ENCODE peak calls at places on chromosomes 13 and 19, in five cellular contexts. One of them, this sample, is unnamed. For H3K4me1, the result is how much of the 10 kb centered on the place peaks cover.

GRCh38 chr19:3982701-3983541 is 2.3 kb downstream of the EEF2 start:
- DNase-seq in CD8-positive, alpha-beta T cell: no peak
- DNase-seq in uterus: no peak
- DNase-seq in body of pancreas: peak
- DNase-seq in cardiac muscle cell: no peak
- DNase-seq in this sample: peak

GRCh38 chr13:59691501-59692066 is 472.1 kb downstream of the DIAPH3 start:
- DNase-seq in CD8-positive, alpha-beta T cell: no peak
- DNase-seq in uterus: no peak
- DNase-seq in body of pancreas: no peak
- DNase-seq in cardiac muscle cell: no peak
- DNase-seq in this sample: no peak

GRCh38 chr19:54415208-54415900 is at the start of gene TTYH1:
- DNase-seq in CD8-positive, alpha-beta T cell: peak
- DNase-seq in uterus: no peak
- DNase-seq in body of pancreas: no peak
- DNase-seq in cardiac muscle cell: no peak
- DNase-seq in this sample: peak

GRCh38 chr19:40609561-40610395 is 8.6 kb downstream of the LTBP4 start:
- DNase-seq in CD8-positive, alpha-beta T cell: peak
- DNase-seq in uterus: peak
- DNase-seq in body of pancreas: peak
- DNase-seq in cardiac muscle cell: peak
- DNase-seq in this sample: peak

GRCh38 chr13:57045816-57046691 is 94.7 kb upstream of the PRR20A start:
- DNase-seq in CD8-positive, alpha-beta T cell: no peak
- DNase-seq in uterus: no peak
- DNase-seq in body of pancreas: no peak
- DNase-seq in cardiac muscle cell: peak
- DNase-seq in this sample: no peak

GRCh38 chr13:67143544-67144115 is 86.5 kb downstream of the PCDH9 start:
- DNase-seq in CD8-positive, alpha-beta T cell: no peak
- DNase-seq in uterus: no peak
- DNase-seq in body of pancreas: no peak
- DNase-seq in cardiac muscle cell: no peak
- DNase-seq in this sample: no peak

GRCh38 chr19:17091758-17092333 is 16.3 kb downstream of the MYO9B start:
- DNase-seq in CD8-positive, alpha-beta T cell: no peak
- DNase-seq in uterus: no peak
- DNase-seq in body of pancreas: no peak
- DNase-seq in cardiac muscle cell: no peak
- DNase-seq in this sample: peak

GRCh38 chr19:7641288-7642276 is 4.7 kb downstream of the STXBP2 start:
- DNase-seq in CD8-positive, alpha-beta T cell: no peak
- DNase-seq in uterus: no peak
- DNase-seq in body of pancreas: no peak
- DNase-seq in cardiac muscle cell: no peak
- DNase-seq in this sample: no peak

GRCh38 chr13:83677985-83678384 is 204.3 kb downstream of the SLITRK1 start:
- DNase-seq in CD8-positive, alpha-beta T cell: no peak
- DNase-seq in uterus: no peak
- DNase-seq in body of pancreas: no peak
- DNase-seq in cardiac muscle cell: no peak
- DNase-seq in this sample: no peak

GRCh38 chr19:34173145-34173956 is 1.0 kb downstream of the LSM14A start:
- DNase-seq in CD8-positive, alpha-beta T cell: peak
- DNase-seq in uterus: peak
- DNase-seq in body of pancreas: peak
- DNase-seq in cardiac muscle cell: peak
- DNase-seq in this sample: peak

GRCh38 chr13:110642291-110642981 is 27.1 kb downstream of the NAXD start:
- DNase-seq in CD8-positive, alpha-beta T cell: no peak
- DNase-seq in uterus: no peak
- DNase-seq in body of pancreas: no peak
- DNase-seq in cardiac muscle cell: no peak
- DNase-seq in this sample: no peak

GRCh38 chr19:28793391-28794168 is 419.4 kb downstream of the UQCRFS1 start:
- DNase-seq in CD8-positive, alpha-beta T cell: no peak
- DNase-seq in uterus: no peak
- DNase-seq in body of pancreas: no peak
- DNase-seq in cardiac muscle cell: peak
- DNase-seq in this sample: no peak

GRCh38 chr19:51372649-51373504 is at the start of gene NKG7:
- DNase-seq in CD8-positive, alpha-beta T cell: peak
- DNase-seq in uterus: no peak
- DNase-seq in body of pancreas: no peak
- DNase-seq in cardiac muscle cell: no peak
- DNase-seq in this sample: peak

GRCh38 chr13:43054803-43055802 is 31.7 kb downstream of the DNAJC15 start:
- DNase-seq in CD8-positive, alpha-beta T cell: peak
- DNase-seq in uterus: peak
- DNase-seq in body of pancreas: no peak
- DNase-seq in cardiac muscle cell: peak
- DNase-seq in this sample: no peak

GRCh38 chr19:5048727-5049553 is 80.0 kb downstream of the KDM4B start:
- DNase-seq in CD8-positive, alpha-beta T cell: no peak
- DNase-seq in uterus: peak
- DNase-seq in body of pancreas: no peak
- DNase-seq in cardiac muscle cell: no peak
- DNase-seq in this sample: no peak

GRCh38 chr13:20353973-20354372 is 121.9 kb upstream of the GJB6 start:
- DNase-seq in CD8-positive, alpha-beta T cell: no peak
- DNase-seq in uterus: no peak
- DNase-seq in body of pancreas: no peak
- DNase-seq in cardiac muscle cell: no peak
- DNase-seq in this sample: no peak

GRCh38 chr19:55442372-55443044 is 592 bp downstream of the SHISA7 start:
- DNase-seq in CD8-positive, alpha-beta T cell: no peak
- DNase-seq in uterus: no peak
- DNase-seq in body of pancreas: no peak
- DNase-seq in cardiac muscle cell: no peak
- DNase-seq in this sample: peak

GRCh38 chr19:49447485-49448431 is 3.9 kb downstream of the PIH1D1 start:
- DNase-seq in CD8-positive, alpha-beta T cell: no peak
- DNase-seq in uterus: peak
- DNase-seq in body of pancreas: no peak
- DNase-seq in cardiac muscle cell: no peak
- DNase-seq in this sample: peak

GRCh38 chr13:80527400-80527799 is 186.5 kb upstream of the SPRY2 start:
- DNase-seq in CD8-positive, alpha-beta T cell: no peak
- DNase-seq in uterus: no peak
- DNase-seq in body of pancreas: no peak
- DNase-seq in cardiac muscle cell: no peak
- DNase-seq in this sample: peak

GRCh38 chr19:58056261-58056660 is 2.8 kb upstream of the ZNF135 start:
- DNase-seq in CD8-positive, alpha-beta T cell: no peak
- DNase-seq in uterus: no peak
- DNase-seq in body of pancreas: no peak
- DNase-seq in cardiac muscle cell: no peak
- DNase-seq in this sample: no peak

GRCh38 chr13:44111701-44112100 is 232.0 kb downstream of the LACC1 start:
- DNase-seq in CD8-positive, alpha-beta T cell: no peak
- DNase-seq in uterus: no peak
- DNase-seq in body of pancreas: no peak
- DNase-seq in cardiac muscle cell: no peak
- DNase-seq in this sample: no peak

GRCh38 chr19:1680976-1681375 is 28.6 kb upstream of the TCF3 start:
- DNase-seq in CD8-positive, alpha-beta T cell: no peak
- DNase-seq in uterus: no peak
- DNase-seq in body of pancreas: no peak
- DNase-seq in cardiac muscle cell: no peak
- DNase-seq in this sample: no peak

GRCh38 chr13:109672545-109672944 is 113.8 kb downstream of the IRS2 start:
- DNase-seq in CD8-positive, alpha-beta T cell: no peak
- DNase-seq in uterus: no peak
- DNase-seq in body of pancreas: no peak
- DNase-seq in cardiac muscle cell: no peak
- DNase-seq in this sample: no peak

GRCh38 chr19:55353803-55354697 is 469 bp downstream of the COX6B2 start:
- DNase-seq in CD8-positive, alpha-beta T cell: peak
- DNase-seq in uterus: peak
- DNase-seq in body of pancreas: peak
- DNase-seq in cardiac muscle cell: peak
- DNase-seq in this sample: peak

GRCh38 chr13:113902956-113903355 is 39.1 kb upstream of the GAS6 start:
- DNase-seq in CD8-positive, alpha-beta T cell: no peak
- DNase-seq in uterus: no peak
- DNase-seq in body of pancreas: peak
- DNase-seq in cardiac muscle cell: no peak
- DNase-seq in this sample: no peak

GRCh38 chr13:34931572-34931971 is 10.5 kb upstream of the NBEA start:
- DNase-seq in CD8-positive, alpha-beta T cell: no peak
- DNase-seq in uterus: no peak
- DNase-seq in body of pancreas: no peak
- DNase-seq in cardiac muscle cell: no peak
- DNase-seq in this sample: no peak

GRCh38 chr19:35429698-35430097 is 18.4 kb upstream of the FFAR2 start:
- DNase-seq in CD8-positive, alpha-beta T cell: no peak
- DNase-seq in uterus: no peak
- DNase-seq in body of pancreas: no peak
- DNase-seq in cardiac muscle cell: no peak
- DNase-seq in this sample: peak
- H3K4me1 ChIP-seq in CD8-positive, alpha-beta T cell: under half
- H3K4me1 ChIP-seq in uterus: under half
- H3K4me1 ChIP-seq in body of pancreas: under half
- H3K4me1 ChIP-seq in cardiac muscle cell: under half
- H3K4me1 ChIP-seq in this sample: under half

GRCh38 chr19:661427-662196 is 1.4 kb downstream of the RNF126 start:
- DNase-seq in CD8-positive, alpha-beta T cell: peak
- DNase-seq in uterus: no peak
- DNase-seq in body of pancreas: no peak
- DNase-seq in cardiac muscle cell: peak
- DNase-seq in this sample: peak

GRCh38 chr19:660793-661426 is 2.1 kb downstream of the RNF126 start:
- DNase-seq in CD8-positive, alpha-beta T cell: no peak
- DNase-seq in uterus: no peak
- DNase-seq in body of pancreas: no peak
- DNase-seq in cardiac muscle cell: no peak
- DNase-seq in this sample: no peak

GRCh38 chr19:663682-664117 is 686 bp upstream of the RNF126 start:
- DNase-seq in CD8-positive, alpha-beta T cell: no peak
- DNase-seq in uterus: no peak
- DNase-seq in body of pancreas: no peak
- DNase-seq in cardiac muscle cell: no peak
- DNase-seq in this sample: no peak

GRCh38 chr19:662962-663681 is at the start of gene RNF126:
- DNase-seq in CD8-positive, alpha-beta T cell: peak
- DNase-seq in uterus: peak
- DNase-seq in body of pancreas: peak
- DNase-seq in cardiac muscle cell: peak
- DNase-seq in this sample: peak

GRCh38 chr19:662207-662961 is 630 bp downstream of the RNF126 start:
- DNase-seq in CD8-positive, alpha-beta T cell: peak
- DNase-seq in uterus: no peak
- DNase-seq in body of pancreas: peak
- DNase-seq in cardiac muscle cell: peak
- DNase-seq in this sample: peak
- H3K4me1 ChIP-seq in CD8-positive, alpha-beta T cell: half or more
- H3K4me1 ChIP-seq in uterus: under half
- H3K4me1 ChIP-seq in body of pancreas: half or more
- H3K4me1 ChIP-seq in cardiac muscle cell: under half
- H3K4me1 ChIP-seq in this sample: half or more

GRCh38 chr13:95180513-95181245 is 120.6 kb downstream of the ABCC4 start:
- DNase-seq in CD8-positive, alpha-beta T cell: no peak
- DNase-seq in uterus: no peak
- DNase-seq in body of pancreas: no peak
- DNase-seq in cardiac muscle cell: peak
- DNase-seq in this sample: no peak

GRCh38 chr13:95185311-95185710 is 115.9 kb downstream of the ABCC4 start:
- DNase-seq in CD8-positive, alpha-beta T cell: no peak
- DNase-seq in uterus: no peak
- DNase-seq in body of pancreas: no peak
- DNase-seq in cardiac muscle cell: no peak
- DNase-seq in this sample: no peak

GRCh38 chr13:95184317-95184716 is 116.9 kb downstream of the ABCC4 start:
- DNase-seq in CD8-positive, alpha-beta T cell: no peak
- DNase-seq in uterus: no peak
- DNase-seq in body of pancreas: no peak
- DNase-seq in cardiac muscle cell: no peak
- DNase-seq in this sample: no peak

GRCh38 chr13:95181586-95181985 is 119.7 kb downstream of the ABCC4 start:
- DNase-seq in CD8-positive, alpha-beta T cell: no peak
- DNase-seq in uterus: no peak
- DNase-seq in body of pancreas: no peak
- DNase-seq in cardiac muscle cell: no peak
- DNase-seq in this sample: no peak

DNA sequence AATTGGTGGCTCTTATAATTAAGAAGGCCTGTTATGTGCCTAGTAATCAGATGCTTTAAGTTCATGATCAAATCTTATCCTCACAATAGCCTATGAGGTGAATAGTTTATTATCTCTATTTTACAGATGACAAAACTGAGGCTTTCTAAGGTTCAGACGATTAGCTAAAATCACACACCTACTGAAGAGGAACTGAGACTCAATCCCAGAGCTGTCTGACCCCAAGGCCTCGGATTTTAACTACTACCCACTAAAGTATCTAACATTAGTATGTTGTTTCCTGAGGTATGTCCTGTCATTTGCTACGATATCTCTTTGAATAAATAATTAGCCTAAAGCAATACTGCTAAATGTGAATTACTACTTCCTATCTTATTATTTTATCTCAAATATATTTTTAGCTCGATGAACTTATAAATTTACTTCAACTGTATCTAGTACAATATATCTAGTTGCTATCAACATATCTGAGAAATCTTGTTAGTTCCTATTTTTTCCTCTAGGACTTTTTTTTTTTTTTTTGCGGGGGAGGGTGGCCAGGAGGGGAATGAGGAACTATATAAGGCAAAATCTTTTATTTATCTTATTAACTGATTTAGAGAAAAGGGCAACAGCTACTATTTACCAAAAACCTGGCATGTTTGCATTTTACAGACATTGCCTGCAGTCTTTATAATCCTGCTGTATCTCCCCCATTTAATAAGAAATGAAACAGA is 118.5 kb downstream of the ABCC4 start:
- DNase-seq in CD8-positive, alpha-beta T cell: no peak
- DNase-seq in uterus: no peak
- DNase-seq in body of pancreas: no peak
- DNase-seq in cardiac muscle cell: no peak
- DNase-seq in this sample: no peak
- H3K4me1 ChIP-seq in CD8-positive, alpha-beta T cell: under half
- H3K4me1 ChIP-seq in uterus: under half
- H3K4me1 ChIP-seq in body of pancreas: under half
- H3K4me1 ChIP-seq in cardiac muscle cell: under half
- H3K4me1 ChIP-seq in this sample: under half

DNA sequence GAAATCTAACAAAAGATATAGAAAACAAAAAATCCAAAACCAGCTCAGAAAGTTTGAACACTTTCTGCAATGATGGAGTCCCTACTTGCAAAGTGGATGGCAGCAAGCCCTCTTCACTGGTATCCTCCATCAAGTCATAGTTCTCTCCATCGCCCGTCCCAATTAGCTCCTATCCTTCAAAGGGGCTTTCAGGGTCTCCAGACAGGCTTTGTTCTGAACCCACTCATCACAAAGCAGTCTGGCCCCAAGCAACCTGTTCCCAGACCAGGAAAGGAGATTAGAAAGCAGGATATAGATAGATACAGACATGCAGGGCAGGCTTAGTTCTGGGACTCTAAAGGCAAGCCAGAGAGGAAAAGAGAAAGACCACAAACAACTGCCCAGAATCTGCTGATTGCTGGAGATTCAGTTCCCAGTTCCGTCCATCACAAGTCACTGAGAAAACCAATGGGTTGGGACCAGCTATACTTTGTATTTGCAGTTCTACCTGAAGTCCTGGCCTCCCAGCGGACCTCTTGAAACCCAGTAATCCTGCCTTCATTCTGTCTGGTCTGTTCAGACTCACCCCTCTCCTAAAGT is 47.2 kb upstream of the EPHX3 start:
- DNase-seq in CD8-positive, alpha-beta T cell: no peak
- DNase-seq in uterus: no peak
- DNase-seq in body of pancreas: no peak
- DNase-seq in cardiac muscle cell: no peak
- DNase-seq in this sample: no peak
- H3K4me1 ChIP-seq in CD8-positive, alpha-beta T cell: half or more
- H3K4me1 ChIP-seq in uterus: under half
- H3K4me1 ChIP-seq in body of pancreas: half or more
- H3K4me1 ChIP-seq in cardiac muscle cell: half or more
- H3K4me1 ChIP-seq in this sample: under half